ENCODE peak calls at places on chromosomes 13 and 19, in five cellular contexts. A is cardiac fibroblast, K is AG09309, P is OCI-LY7, N is brain microvascular endothelial cell. I is an unnamed sample.

GRCh38 chr13:80168089-80168850 is 172.7 kb downstream of the SPRY2 start:
- DNase-seq in N (no peak), A (peak), K (peak), P (no peak), I (no peak)

GRCh38 chr19:45437328-45437727 is 13.6 kb upstream of the ERCC1 start:
- DNase-seq in A (no peak), K (no peak), P (no peak), N (no peak), I (no peak)

GRCh38 chr13:105611424-105611823 is 924.0 kb downstream of the EFNB2 start:
- DNase-seq in K (peak), P (no peak), A (peak), N (peak), I (peak)

GRCh38 chr13:87889241-87889640 is 218.1 kb downstream of the SLITRK5 start:
- DNase-seq in K (no peak), P (no peak), N (no peak), A (no peak), I (no peak)

GRCh38 chr13:73715114-73715909 is 418.9 kb downstream of the KLF12 start:
- DNase-seq in A (no peak), K (no peak), P (no peak), N (no peak), I (no peak)

GRCh38 chr13:101474419-101474957 is 22.0 kb downstream of the ITGBL1 start:
- DNase-seq in P (no peak), K (peak), A (peak), N (peak), I (peak)

GRCh38 chr19:19342086-19343015 is 21.7 kb downstream of the MAU2 start:
- DNase-seq in A (peak), N (peak), P (peak), K (no peak), I (peak)

GRCh38 chr13:26485288-26485687 is 72.2 kb upstream of the WASF3 start:
- DNase-seq in A (no peak), P (no peak), K (no peak), N (no peak), I (no peak)

GRCh38 chr13:23147827-23148226 is 33.0 kb upstream of the SGCG start:
- DNase-seq in P (no peak), N (no peak), K (no peak), A (no peak), I (no peak)

GRCh38 chr19:22595918-22596341 is 38.2 kb upstream of the ZNF492 start:
- DNase-seq in P (no peak), N (no peak), K (no peak), A (no peak), I (no peak)

GRCh38 chr19:46753420-46754155 is 7.3 kb upstream of the STRN4 start:
- DNase-seq in A (no peak), K (no peak), N (no peak), P (peak), I (no peak)

GRCh38 chr19:49474545-49474930 is 523 bp downstream of the FLT3LG start:
- DNase-seq in P (no peak), A (no peak), K (no peak), N (no peak), I (no peak)

GRCh38 chr19:46704379-46705076 is 12.4 kb downstream of the PRKD2 start:
- DNase-seq in N (peak), P (peak), A (peak), K (no peak), I (no peak)

GRCh38 chr13:111614613-111615012 is 294.2 kb downstream of the TEX29 start:
- DNase-seq in P (no peak), A (no peak), K (no peak), N (no peak), I (no peak)

GRCh38 chr19:48918801-48919247 is 14.7 kb upstream of the DHDH start:
- DNase-seq in N (no peak), P (peak), A (no peak), K (no peak), I (no peak)

GRCh38 chr19:460877-461609 is at the start of gene SHC2:
- DNase-seq in A (no peak), P (no peak), K (no peak), N (no peak), I (no peak)

GRCh38 chr13:52428295-52428694 is 22.1 kb downstream of the VPS36 start:
- DNase-seq in K (no peak), P (no peak), A (peak), N (peak), I (peak)

GRCh38 chr13:80313668-80314278 is 27.2 kb downstream of the SPRY2 start:
- DNase-seq in P (no peak), N (no peak), A (no peak), K (no peak), I (no peak)

GRCh38 chr19:13689050-13689449 is 75.3 kb upstream of the MRI1 start:
- DNase-seq in A (peak), P (peak), K (no peak), N (peak), I (no peak)

GRCh38 chr19:49425922-49426592 is 869 bp downstream of the GFY start:
- DNase-seq in P (peak), K (no peak), A (peak), N (no peak), I (no peak)

GRCh38 chr19:48950830-48951519 is 3.7 kb upstream of the BAX start:
- DNase-seq in K (no peak), N (no peak), A (no peak), P (no peak), I (no peak)

GRCh38 chr19:15449620-15450527 is at the start of gene WIZ:
- DNase-seq in A (peak), K (no peak), P (peak), N (peak), I (peak)

GRCh38 chr13:85812282-85812681 is 13.1 kb upstream of the SLITRK6 start:
- DNase-seq in A (no peak), K (no peak), N (no peak), P (no peak), I (no peak)

GRCh38 chr19:35144600-35145436 is 1.8 kb downstream of the FXYD7 start:
- DNase-seq in P (peak), K (no peak), A (no peak), N (no peak), I (no peak)

GRCh38 chr13:44218501-44219240 is 155.0 kb upstream of the SERP2 start:
- DNase-seq in K (no peak), N (peak), A (peak), P (no peak), I (no peak)

GRCh38 chr13:91232716-91233115 is 114.8 kb upstream of the MIR17HG start:
- DNase-seq in N (no peak), A (no peak), K (no peak), P (no peak), I (no peak)

GRCh38 chr19:17479325-17479791 is 9.0 kb downstream of the SLC27A1 start:
- DNase-seq in N (peak), K (peak), A (peak), P (no peak), I (no peak)

GRCh38 chr19:41327076-41327475 is 17.1 kb downstream of the CCDC97 start:
- DNase-seq in P (no peak), N (no peak), A (no peak), K (no peak), I (no peak)

GRCh38 chr13:99224019-99224418 is 23.4 kb downstream of the UBAC2 start:
- DNase-seq in N (no peak), A (no peak), K (no peak), P (peak), I (no peak)
- TF ChIP-seq CTCF in N (no peak), A (no peak), K (no peak), P (no peak), I (no peak)

DNA sequence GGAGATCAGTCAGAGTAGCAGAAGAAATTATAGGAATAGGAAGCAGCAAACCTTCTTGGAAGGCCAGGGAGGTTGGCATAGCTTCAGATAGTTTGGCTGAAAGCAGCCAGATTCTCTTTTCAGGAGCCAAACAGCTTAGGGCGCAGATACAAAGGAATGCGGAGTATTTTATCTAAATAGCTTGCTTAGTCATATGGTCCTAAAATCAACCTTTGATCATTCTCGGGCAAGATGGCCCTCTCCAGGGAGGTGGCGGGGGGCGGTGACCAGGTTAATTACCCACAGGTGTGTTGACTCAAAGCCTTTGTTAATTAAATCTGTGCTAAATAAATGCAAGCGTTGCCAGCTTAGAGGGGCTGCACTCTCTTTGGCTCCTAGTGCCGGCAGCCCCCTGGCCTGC is 12.5 kb upstream of the NCR1 start:
- DNase-seq in K (no peak), N (no peak), P (no peak), A (no peak), I (no peak)
- H3K4me3 ChIP-seq in K (no peak), N (no peak), P (no peak), A (no peak), I (no peak)

DNA sequence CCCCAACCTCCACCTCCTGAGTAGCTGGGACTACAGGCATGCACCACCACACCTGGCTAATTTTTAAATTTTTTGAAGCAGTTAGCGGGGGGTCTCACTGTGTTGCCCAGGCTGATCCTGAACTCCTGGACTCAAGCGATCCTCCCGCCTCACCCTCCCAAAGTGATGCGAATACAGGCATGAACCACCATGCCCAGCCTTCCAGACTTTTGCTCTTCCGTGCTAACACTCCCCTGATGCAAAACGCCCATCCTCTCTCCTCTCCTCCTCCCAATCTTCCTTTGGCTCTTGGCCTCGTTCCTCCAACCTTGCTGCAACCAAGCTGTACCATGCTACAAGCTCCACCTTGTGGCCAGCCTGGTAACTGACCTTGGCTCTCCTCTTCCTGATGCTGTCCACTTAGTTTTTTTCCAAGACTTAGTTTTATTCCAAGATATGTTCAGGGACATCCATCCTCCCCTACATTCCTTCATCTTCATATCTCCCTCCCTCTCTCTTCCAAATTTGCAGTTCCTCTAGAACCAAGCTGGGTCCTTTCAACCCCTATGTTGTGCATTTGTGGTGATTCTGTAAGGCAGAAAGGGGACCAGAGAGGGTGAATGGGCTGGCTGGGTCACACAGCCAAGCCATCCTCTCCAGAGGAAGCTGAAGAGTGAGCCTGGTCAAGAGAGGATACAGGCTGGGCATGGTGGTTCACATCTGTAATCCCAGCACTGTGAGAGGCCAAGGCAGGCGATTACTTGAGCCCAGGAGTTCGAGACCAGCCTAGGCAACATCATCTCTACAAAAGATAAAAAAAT is 32.8 kb downstream of the TINCR start:
- DNase-seq in P (peak), A (peak), K (no peak), N (no peak), I (no peak)
- TF ChIP-seq CTCF in P (peak), A (peak), K (peak), N (peak), I (peak)

GRCh38 chr19:2500861-2501260 is 24.9 kb downstream of the GADD45B start:
- DNase-seq in N (no peak), K (no peak), P (no peak), A (no peak), I (no peak)
- H3K4me3 ChIP-seq in N (no peak), K (no peak), P (no peak), A (no peak), I (no peak)

DNA sequence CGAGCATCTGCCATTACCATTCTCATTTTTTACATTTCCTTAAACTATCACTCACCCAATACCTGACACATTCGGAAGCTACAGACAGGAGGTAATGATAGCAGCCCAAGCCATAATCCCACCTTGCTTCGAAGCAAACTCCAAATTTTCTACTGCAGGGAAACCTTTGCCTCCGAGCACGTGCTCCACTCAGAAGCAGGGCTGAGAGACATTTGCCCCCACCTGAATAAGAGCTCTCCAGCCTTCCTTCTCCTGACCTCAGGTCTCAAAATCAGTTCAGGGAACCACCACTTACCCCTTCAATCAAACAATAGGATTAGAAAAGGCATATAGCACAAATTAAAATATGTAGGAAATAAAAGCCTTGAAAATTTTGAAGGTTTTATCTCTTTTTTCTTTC is 2.3 kb upstream of the DACH1 start:
- DNase-seq in K (no peak), N (no peak), P (no peak), A (no peak), I (no peak)
- TF ChIP-seq CTCF in K (no peak), N (no peak), P (no peak), A (no peak), I (no peak)